ENCODE peak calls at places on chromosomes 7 and 10, in ten cellular contexts. D is adrenal gland; T is heart right ventricle; J is dorsolateral prefrontal cortex; S is IMR-90; Y is left lung; K is upper lobe of left lung; X is CD4-positive, alpha-beta T cell; G is CD8-positive, alpha-beta memory T cell; W is fibroblast of lung. A is an unnamed sample. For H3K27me3, the result is how much of the 10 kb centered on the place peaks cover.

GRCh38 chr10:23067939-23068775 is 27.2 kb upstream of the MSRB2 start:
- DNase-seq in J (peak), X (peak), T (peak), K (peak), Y (peak), W (peak), G (peak), D (peak), S (peak), A (peak)

GRCh38 chr7:137018468-137018867 is 150.0 kb downstream of the CHRM2 start:
- DNase-seq in X (no peak), S (no peak), K (no peak), T (no peak), W (no peak), J (no peak), G (no peak), Y (no peak), D (no peak), A (no peak)

GRCh38 chr10:86681047-86681446 is 12.7 kb downstream of the LDB3 start:
- DNase-seq in G (no peak), D (no peak), J (no peak), T (peak), X (no peak), Y (no peak), W (no peak), K (no peak), S (no peak), A (no peak)

GRCh38 chr7:133614251-133614650 is 361.4 kb downstream of the EXOC4 start:
- DNase-seq in D (no peak), X (no peak), Y (no peak), G (no peak), K (no peak), T (no peak), S (no peak), J (no peak), W (peak), A (no peak)

GRCh38 chr10:129560355-129560754 is 93.3 kb downstream of the MGMT start:
- DNase-seq in G (no peak), X (no peak), J (no peak), W (no peak), Y (no peak), D (no peak), S (no peak), K (no peak), T (no peak), A (no peak)

GRCh38 chr7:96521068-96521629 is 188.5 kb downstream of the SEM1 start:
- DNase-seq in W (no peak), S (no peak), G (no peak), K (no peak), T (no peak), D (no peak), J (no peak), X (no peak), Y (no peak), A (no peak)

GRCh38 chr10:72883861-72884260 is 9.7 kb upstream of the OIT3 start:
- DNase-seq in T (no peak), W (peak), Y (no peak), X (no peak), S (peak), D (no peak), G (no peak), K (no peak), J (no peak), A (no peak)

GRCh38 chr7:23242321-23242720 is 4.3 kb upstream of the GPNMB start:
- DNase-seq in Y (no peak), G (no peak), J (no peak), D (no peak), X (no peak), S (peak), T (no peak), W (peak), K (no peak), A (no peak)

DNA sequence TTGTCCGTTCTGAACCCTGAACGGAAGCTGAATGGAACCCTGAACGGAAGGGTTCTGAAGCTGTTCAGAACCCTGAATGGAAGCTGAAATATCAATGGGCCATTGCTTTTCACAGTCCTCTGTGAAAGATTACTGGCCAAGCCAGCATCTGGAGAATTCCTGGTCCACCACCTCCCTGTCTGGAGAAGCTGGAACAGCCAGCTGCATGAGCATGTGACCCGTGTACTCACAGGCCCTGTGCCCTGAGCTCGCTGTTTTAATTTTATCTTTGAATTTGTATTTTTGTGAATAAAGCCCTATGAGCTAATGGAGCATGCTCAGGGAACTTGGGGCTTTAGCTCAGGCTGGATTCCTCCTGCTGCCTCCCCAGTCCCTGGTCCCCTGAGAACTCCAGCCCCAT is 37.2 kb downstream of the HTRA1 start:
- DNase-seq in D (no peak), X (no peak), Y (no peak), S (no peak), J (peak), G (no peak), W (no peak), K (no peak), T (no peak), A (no peak)
- H3K27ac ChIP-seq in D (no peak), X (no peak), Y (peak), S (no peak), J (peak), G (no peak), W (no peak), K (no peak), T (peak), A (peak)

GRCh38 chr10:100799881-100800280 is 54.5 kb downstream of the PAX2 start:
- DNase-seq in T (no peak), D (no peak), K (no peak), S (no peak), J (no peak), Y (no peak), W (no peak), X (no peak), G (no peak), A (no peak)

GRCh38 chr10:100802196-100802595 is 56.8 kb downstream of the PAX2 start:
- DNase-seq in Y (no peak), S (no peak), T (no peak), G (no peak), W (no peak), D (peak), X (no peak), J (no peak), K (no peak), A (no peak)

GRCh38 chr10:100803481-100803880 is 58.1 kb downstream of the PAX2 start:
- DNase-seq in W (no peak), J (no peak), X (no peak), D (no peak), G (no peak), K (no peak), T (no peak), S (no peak), Y (no peak), A (no peak)

GRCh38 chr10:100802607-100803006 is 57.2 kb downstream of the PAX2 start:
- DNase-seq in T (no peak), W (no peak), J (no peak), Y (no peak), K (no peak), X (no peak), D (no peak), G (no peak), S (no peak), A (no peak)

DNA sequence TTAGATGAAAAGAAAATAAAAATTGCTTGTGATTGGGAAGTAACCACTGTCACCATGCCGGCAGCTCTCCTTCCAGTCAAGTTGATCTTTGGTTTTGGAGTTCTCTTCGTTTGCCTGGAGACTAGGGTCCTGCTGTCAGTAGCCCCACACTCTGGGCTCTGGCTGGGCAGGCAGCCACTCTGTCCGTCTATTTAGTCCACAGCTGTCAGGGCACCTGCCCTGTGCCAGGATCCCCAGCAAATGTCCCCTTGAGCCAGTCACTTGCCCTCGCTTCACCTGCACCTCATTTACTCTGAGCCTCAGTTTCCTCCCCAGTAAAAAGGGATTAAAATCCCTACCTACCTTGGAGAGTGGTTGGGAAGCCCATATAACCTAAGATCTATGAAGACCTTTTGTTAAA is 55.5 kb downstream of the PAX2 start:
- DNase-seq in Y (no peak), K (no peak), X (no peak), J (no peak), G (no peak), T (no peak), D (no peak), S (no peak), W (no peak), A (no peak)
- H3K27me3 ChIP-seq in Y (half or more), K (under half), X (under half), J (under half), G (under half), T (half or more), D (under half), S (half or more), W (under half), A (under half)

GRCh38 chr7:14855033-14855794 is 47.3 kb downstream of the DGKB start:
- DNase-seq in T (no peak), S (no peak), G (no peak), X (no peak), Y (no peak), K (no peak), W (no peak), D (no peak), J (no peak), A (no peak)

GRCh38 chr7:14861456-14861855 is 41.1 kb downstream of the DGKB start:
- DNase-seq in G (no peak), W (no peak), D (no peak), X (no peak), Y (no peak), S (no peak), T (no peak), J (no peak), K (no peak), A (no peak)

GRCh38 chr7:14858410-14858809 is 44.1 kb downstream of the DGKB start:
- DNase-seq in K (no peak), T (no peak), W (no peak), X (no peak), G (no peak), S (no peak), J (no peak), D (no peak), Y (no peak), A (no peak)

GRCh38 chr7:14859267-14859666 is 43.3 kb downstream of the DGKB start:
- DNase-seq in T (no peak), D (no peak), K (no peak), Y (no peak), J (no peak), S (no peak), X (no peak), G (no peak), W (no peak), A (no peak)

DNA sequence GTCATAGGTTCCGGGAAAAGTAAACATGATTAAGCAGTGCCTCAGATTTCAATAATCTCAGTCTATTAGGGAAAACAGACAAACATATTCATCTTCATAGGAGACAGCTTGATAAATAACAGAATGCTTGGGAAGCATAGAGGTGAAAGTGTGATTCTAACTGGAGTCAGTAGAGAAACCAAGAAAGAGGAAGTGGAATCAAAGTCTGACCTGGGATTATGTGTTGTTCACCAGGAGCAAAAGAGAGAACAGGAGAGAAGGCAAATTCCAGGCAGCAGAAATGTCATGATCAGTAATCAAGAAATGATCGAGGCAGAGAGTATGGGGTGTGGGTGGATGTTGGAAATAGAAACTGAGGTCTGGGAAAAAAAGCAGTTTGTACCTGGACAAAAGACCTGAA is 43.7 kb downstream of the DGKB start:
- DNase-seq in G (no peak), S (no peak), K (no peak), Y (no peak), W (no peak), T (no peak), J (no peak), X (no peak), D (no peak), A (no peak)
- H3K27ac ChIP-seq in G (no peak), S (no peak), K (no peak), Y (no peak), W (no peak), T (no peak), J (no peak), X (no peak), D (no peak), A (no peak)

GRCh38 chr10:122112625-122113160 is 123.7 kb downstream of the TACC2 start:
- DNase-seq in G (no peak), S (peak), T (peak), W (peak), K (peak), J (no peak), X (no peak), D (peak), Y (peak), A (peak)

GRCh38 chr10:122114156-122114747 is 125.3 kb downstream of the TACC2 start:
- DNase-seq in W (no peak), S (peak), D (peak), K (no peak), Y (no peak), G (no peak), T (peak), J (no peak), X (no peak), A (no peak)

GRCh38 chr10:122115874-122116273 is 126.9 kb downstream of the TACC2 start:
- DNase-seq in D (no peak), T (no peak), Y (no peak), G (no peak), S (no peak), J (no peak), K (no peak), X (no peak), W (no peak), A (no peak)

GRCh38 chr10:122113161-122113944 is 124.4 kb downstream of the TACC2 start:
- DNase-seq in G (no peak), W (peak), T (peak), K (peak), Y (peak), X (no peak), S (peak), J (no peak), D (peak), A (no peak)

DNA sequence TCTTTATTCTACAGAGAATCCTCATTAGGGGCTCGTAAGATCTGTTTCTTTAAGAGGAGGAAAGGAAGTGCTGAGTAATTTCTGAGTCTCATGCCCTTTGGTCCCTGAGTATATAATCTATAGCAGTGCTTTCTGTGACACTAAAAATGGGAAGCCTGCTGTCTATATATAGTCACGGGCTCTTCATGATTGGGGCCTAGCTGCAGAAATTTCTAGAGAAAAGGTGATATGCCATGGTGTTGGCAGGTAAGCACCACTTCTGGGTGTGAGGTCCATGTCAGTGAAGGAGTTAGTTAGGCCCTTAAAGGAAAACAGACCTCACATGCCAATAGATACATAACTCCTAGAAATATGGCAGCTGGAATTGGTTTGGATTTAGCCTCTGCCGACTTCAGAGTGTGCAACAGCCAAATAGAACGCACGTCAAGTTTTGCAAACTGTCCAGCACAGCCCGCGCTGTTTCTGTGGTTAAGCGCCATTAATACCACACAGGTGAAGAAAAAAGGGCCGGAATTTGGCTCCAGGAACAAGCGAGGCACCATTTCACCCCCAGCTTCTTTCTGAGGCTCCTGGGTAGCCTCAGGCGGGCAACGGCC is 123.2 kb downstream of the TACC2 start:
- DNase-seq in Y (no peak), X (no peak), S (peak), K (no peak), D (no peak), T (no peak), G (no peak), W (no peak), J (no peak), A (no peak)
- H3K27me3 ChIP-seq in Y (under half), X (under half), S (under half), K (under half), D (under half), T (under half), G (under half), W (under half), J (under half), A (under half)

DNA sequence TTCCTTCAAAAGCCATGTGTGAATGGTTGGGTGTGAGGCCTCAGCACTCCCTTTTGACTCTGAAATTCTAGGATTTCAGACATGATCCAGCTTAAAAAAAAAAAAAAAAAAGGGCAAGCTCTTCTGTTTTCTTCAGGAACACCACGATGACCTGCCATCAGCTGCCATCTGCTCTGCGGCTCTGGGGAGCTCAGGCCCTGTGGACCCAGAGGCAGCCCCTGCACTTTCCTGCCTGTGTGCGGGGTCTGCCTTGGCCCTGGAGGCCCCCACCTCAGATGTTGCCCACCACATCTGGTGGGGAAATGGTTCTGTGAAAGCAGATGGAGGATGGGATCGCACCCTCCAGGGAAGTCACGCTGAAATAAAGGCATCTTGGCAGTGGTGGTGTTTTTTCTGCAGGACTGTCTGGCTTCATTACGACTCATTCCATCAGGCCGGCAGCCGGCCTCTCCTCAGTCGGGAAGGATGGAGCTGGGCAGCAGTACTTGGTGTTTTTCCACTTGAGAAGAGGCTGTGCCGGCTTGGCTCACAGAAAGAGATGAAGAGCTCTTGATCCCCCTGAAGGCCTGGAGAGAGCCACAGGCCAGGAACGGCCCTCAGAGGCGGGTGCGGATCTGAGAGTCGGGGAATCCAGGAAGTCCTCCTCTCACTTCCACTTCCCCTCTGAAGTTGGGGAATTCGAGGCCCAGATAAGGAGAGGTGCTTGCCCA is 66.1 kb upstream of the AQP1 start:
- DNase-seq in W (peak), Y (peak), S (peak), T (peak), K (peak), J (no peak), X (no peak), G (no peak), D (peak), A (no peak)
- H3K27ac ChIP-seq in W (no peak), Y (peak), S (no peak), T (peak), K (peak), J (no peak), X (no peak), G (no peak), D (no peak), A (no peak)

DNA sequence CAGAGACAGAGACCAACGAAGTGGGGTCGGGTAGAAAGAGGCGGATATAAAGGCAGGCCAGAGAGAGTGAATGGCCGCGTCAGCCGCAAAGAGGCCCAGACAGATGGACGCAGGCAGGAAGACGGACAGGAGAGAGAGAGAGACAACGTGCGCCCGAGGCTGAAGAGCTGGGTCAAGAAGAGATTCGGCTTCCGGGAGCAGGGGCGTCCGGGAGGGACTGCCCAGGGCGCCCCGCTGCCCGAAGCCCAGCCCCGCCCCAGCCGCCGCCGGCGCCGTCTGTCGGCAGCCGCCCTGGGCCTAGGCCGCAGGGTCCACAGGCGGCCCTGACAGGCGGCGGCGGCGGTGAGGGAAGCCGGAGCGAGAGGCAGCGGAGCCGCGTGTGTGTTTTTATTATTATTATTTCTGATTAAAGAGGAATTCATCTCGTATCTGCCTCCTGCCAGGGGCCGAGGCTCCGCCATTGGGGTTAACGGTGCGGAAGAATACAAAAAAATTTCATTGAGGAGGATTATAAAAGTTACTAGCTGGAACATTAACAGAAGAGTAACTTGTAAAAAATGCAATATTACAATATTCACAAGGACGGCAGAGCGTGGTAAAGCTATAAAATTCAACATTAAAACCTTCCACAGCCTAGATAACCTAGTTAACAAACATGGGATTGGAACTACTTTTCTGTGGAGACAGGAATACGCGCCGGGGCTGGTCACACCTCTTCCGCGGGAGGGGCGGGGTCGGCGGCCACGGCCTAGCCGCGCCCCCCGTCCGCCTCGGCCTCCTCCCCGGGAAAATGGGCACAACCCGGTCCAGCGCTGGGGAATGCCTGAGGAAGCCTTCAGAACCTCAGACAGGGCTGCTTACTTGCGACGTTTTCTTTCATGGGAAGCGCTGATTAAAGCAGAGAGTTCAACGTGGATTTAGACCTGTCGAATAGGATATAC is 29.7 kb upstream of the PAX2 start:
- DNase-seq in T (no peak), K (no peak), X (no peak), Y (no peak), G (no peak), J (no peak), W (no peak), S (no peak), D (no peak), A (no peak)
- H3K27me3 ChIP-seq in T (half or more), K (under half), X (half or more), Y (half or more), G (under half), J (half or more), W (under half), S (half or more), D (half or more), A (under half)

A was measured in Peyer's patch.